ENCODE peak calls at places on chromosomes 12 and 14, in four cellular contexts. F, W, X and G are unnamed samples.

GRCh38 chr14:105419305-105420091 is at the start of gene MTA1:
- DNase-seq in W (no peak), X (no peak), F (peak), G (peak)

GRCh38 chr12:48004039-48004940 is at the start of gene COL2A1:
- DNase-seq in X (no peak), W (no peak), F (peak), G (peak)

GRCh38 chr12:27486986-27487385 is 37.0 kb upstream of the PPFIBP1 start:
- DNase-seq in W (no peak), X (no peak), F (peak), G (no peak)

GRCh38 chr12:43113153-43113552 is 438.9 kb downstream of the ADAMTS20 start:
- DNase-seq in W (no peak), F (no peak), X (peak), G (no peak)

GRCh38 chr12:74602881-74603523 is 65.4 kb downstream of the ATXN7L3B start:
- DNase-seq in F (no peak), X (no peak), W (no peak), G (no peak)

GRCh38 chr14:51922624-51923023 is 62.2 kb downstream of the GNG2 start:
- DNase-seq in F (peak), X (no peak), W (no peak), G (peak)

GRCh38 chr14:44963775-44964380 is 1.9 kb downstream of the TOGARAM1 start:
- DNase-seq in F (no peak), X (no peak), W (no peak), G (no peak)

GRCh38 chr12:31218203-31219025 is 107.5 kb downstream of the SINHCAF start:
- DNase-seq in F (no peak), X (no peak), W (no peak), G (no peak)

GRCh38 chr12:26891704-26892103 is 46.1 kb downstream of the INTS13 start:
- DNase-seq in X (no peak), W (no peak), F (no peak), G (no peak)

GRCh38 chr12:85575115-85576096 is 260.8 kb downstream of the RASSF9 start:
- DNase-seq in W (peak), F (peak), X (peak), G (peak)

GRCh38 chr14:106436310-106436905 is 910.0 kb downstream of the TMEM121 start:
- DNase-seq in W (no peak), X (no peak), F (no peak), G (peak)

GRCh38 chr12:39451977-39452376 is 9.1 kb upstream of the KIF21A start:
- DNase-seq in X (no peak), W (no peak), F (no peak), G (no peak)

GRCh38 chr12:124568431-124569374 is 1.3 kb upstream of the NCOR2 start:
- DNase-seq in F (peak), X (peak), W (no peak), G (peak)
- H3K4me3 ChIP-seq in F (no peak), X (no peak), W (no peak), G (peak)

GRCh38 chr14:100132161-100132902 is 27.1 kb downstream of the DEGS2 start:
- DNase-seq in W (no peak), X (peak), F (no peak), G (peak)
- H3K27ac ChIP-seq in W (no peak), X (peak), F (no peak), G (peak)

GRCh38 chr12:103852498-103852992 is 11.5 kb upstream of the NT5DC3 start:
- DNase-seq in F (peak), X (no peak), W (no peak), G (no peak)
- H3K4me3 ChIP-seq in F (no peak), X (no peak), W (no peak), G (no peak)

GRCh38 chr12:50221228-50222008 is 54.2 kb upstream of the CERS5 start:
- DNase-seq in X (no peak), F (peak), W (no peak), G (peak)

GRCh38 chr12:50224026-50224692 is 57.0 kb upstream of the CERS5 start:
- DNase-seq in W (peak), F (peak), X (no peak), G (peak)

GRCh38 chr12:50219544-50219943 is 52.4 kb upstream of the CERS5 start:
- DNase-seq in X (no peak), W (no peak), F (no peak), G (no peak)

GRCh38 chr12:50220357-50221061 is 53.3 kb upstream of the CERS5 start:
- DNase-seq in F (peak), W (no peak), X (no peak), G (peak)

GRCh38 chr12:50222275-50222783 is 55.2 kb upstream of the CERS5 start:
- DNase-seq in W (peak), X (peak), F (peak), G (peak)
- H3K27ac ChIP-seq in W (peak), X (peak), F (peak), G (peak)

GRCh38 chr14:65949711-65950516 is 536.3 kb upstream of the CCDC196 start:
- DNase-seq in X (peak), F (peak), W (peak), G (no peak)
- H3K4me3 ChIP-seq in X (no peak), F (no peak), W (no peak), G (no peak)

DNA sequence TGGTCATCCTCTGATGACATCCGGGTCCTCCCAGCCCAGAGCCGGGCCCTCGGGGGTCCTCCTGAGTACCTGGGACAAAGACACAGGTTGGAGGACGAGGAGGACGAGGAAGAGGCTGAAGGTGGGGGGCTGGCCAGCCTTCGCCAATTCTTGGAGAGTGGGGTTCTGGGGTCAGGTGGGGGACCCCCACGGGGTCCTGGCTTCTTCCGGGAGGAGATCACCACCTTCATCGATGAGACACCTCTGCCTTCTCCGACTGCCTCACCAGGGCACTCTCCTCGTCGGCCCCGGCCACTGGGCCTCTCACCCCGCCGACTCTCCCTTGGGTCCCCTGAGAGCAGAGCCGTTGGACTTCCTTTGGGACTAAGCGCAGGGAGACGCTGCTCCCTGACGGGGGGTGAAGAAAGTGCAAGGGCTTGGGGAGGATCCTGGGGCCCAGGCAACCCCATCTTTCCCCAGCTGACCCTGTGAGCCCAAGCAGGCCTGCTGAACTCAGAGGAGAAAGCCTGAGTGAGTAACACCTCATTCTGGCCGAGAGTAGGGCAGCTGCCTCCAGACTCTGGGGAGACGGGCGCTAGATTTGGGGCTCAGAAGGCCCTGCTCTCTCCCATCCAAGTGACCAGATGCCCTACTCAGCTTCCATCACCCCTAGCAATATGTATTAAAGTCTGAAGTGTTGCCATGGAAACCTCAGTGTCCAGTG is 1.3 kb upstream of the P3H3 start:
- DNase-seq in W (no peak), X (no peak), F (no peak), G (no peak)
- H3K27ac ChIP-seq in W (peak), X (peak), F (peak), G (peak)

DNA sequence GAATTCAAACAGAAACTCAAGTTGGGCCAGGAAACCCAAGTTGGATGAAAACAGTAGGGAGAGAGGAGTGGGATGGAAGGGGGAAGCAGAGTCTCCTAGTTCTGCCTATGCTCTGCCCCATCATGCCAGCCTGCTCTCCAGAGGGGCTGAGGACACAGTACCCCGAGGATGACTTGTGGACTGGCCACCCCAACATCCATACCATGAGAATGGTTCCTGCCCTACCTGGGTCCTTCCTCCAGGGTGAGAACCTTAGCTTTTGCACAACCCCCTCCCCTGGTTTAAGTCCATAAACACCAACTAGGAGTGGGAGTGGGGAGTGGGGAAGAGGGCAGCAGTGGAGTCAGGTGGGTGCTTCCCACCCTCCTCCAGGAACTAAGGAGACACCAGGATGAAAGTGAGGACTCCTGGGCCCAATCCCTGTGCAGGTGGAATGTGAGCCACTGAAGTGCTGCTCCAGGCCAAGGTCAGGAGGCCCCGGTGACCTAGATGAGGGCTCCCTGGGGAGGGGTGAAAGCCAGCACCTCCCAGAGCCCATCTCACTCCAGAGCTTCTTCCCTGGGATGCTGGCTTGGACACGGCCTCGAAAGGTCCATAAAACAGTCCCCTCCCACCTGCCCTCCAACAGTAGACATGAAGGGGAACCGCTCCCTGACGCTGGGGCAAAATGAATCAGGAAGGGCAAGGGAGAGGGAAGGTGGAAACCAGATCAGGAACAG is 6.6 kb downstream of the ZNF385A start:
- DNase-seq in X (no peak), W (no peak), F (no peak), G (no peak)
- H3K4me3 ChIP-seq in X (no peak), W (peak), F (no peak), G (peak)